ENCODE peak calls at places on chromosomes 13 and 19, in four cellular contexts. One of them, this sample, is unnamed.

GRCh38 chr13:41054919-41055619 is 6.2 kb upstream of the WBP4 start:
- DNase-seq in Panc1: no peak
- DNase-seq in PC-9: no peak
- DNase-seq in lower leg skin: no peak
- DNase-seq in this sample: no peak

GRCh38 chr19:2462635-2463421 is 6.1 kb upstream of the LMNB2 start:
- DNase-seq in Panc1: no peak
- DNase-seq in PC-9: peak
- DNase-seq in lower leg skin: peak
- DNase-seq in this sample: peak

GRCh38 chr19:42255766-42256750 is 1.1 kb upstream of the ERF start:
- DNase-seq in lower leg skin: peak
- DNase-seq in Panc1: no peak
- DNase-seq in PC-9: peak
- DNase-seq in this sample: no peak

GRCh38 chr13:30164141-30164540 is 143.2 kb downstream of the KATNAL1 start:
- DNase-seq in lower leg skin: no peak
- DNase-seq in PC-9: no peak
- DNase-seq in Panc1: no peak
- DNase-seq in this sample: no peak

GRCh38 chr19:15422311-15423075 is 3.7 kb upstream of the AKAP8L start:
- DNase-seq in lower leg skin: no peak
- DNase-seq in PC-9: no peak
- DNase-seq in Panc1: no peak
- DNase-seq in this sample: no peak

GRCh38 chr13:28728642-28729041 is 9.9 kb upstream of the SLC46A3 start:
- DNase-seq in lower leg skin: no peak
- DNase-seq in PC-9: no peak
- DNase-seq in Panc1: no peak
- DNase-seq in this sample: no peak

GRCh38 chr13:99843872-99844271 is 127.7 kb downstream of the ZIC5 start:
- DNase-seq in PC-9: no peak
- DNase-seq in Panc1: no peak
- DNase-seq in lower leg skin: no peak
- DNase-seq in this sample: no peak

GRCh38 chr13:100301418-100301817 is 212.5 kb downstream of the PCCA start:
- DNase-seq in Panc1: no peak
- DNase-seq in PC-9: no peak
- DNase-seq in lower leg skin: no peak
- DNase-seq in this sample: no peak

GRCh38 chr13:112657850-112658445 is 31.9 kb upstream of the ATP11A start:
- DNase-seq in lower leg skin: no peak
- DNase-seq in PC-9: peak
- DNase-seq in Panc1: no peak
- DNase-seq in this sample: no peak

GRCh38 chr19:3656073-3656746 is 29.6 kb upstream of the CACTIN start:
- DNase-seq in PC-9: no peak
- DNase-seq in lower leg skin: no peak
- DNase-seq in Panc1: no peak
- DNase-seq in this sample: no peak

GRCh38 chr13:99087954-99088491 is 110.2 kb upstream of the DOCK9 start:
- DNase-seq in Panc1: no peak
- DNase-seq in PC-9: no peak
- DNase-seq in lower leg skin: no peak
- DNase-seq in this sample: no peak

GRCh38 chr19:35000647-35001501 is 751 bp downstream of the GRAMD1A start:
- DNase-seq in lower leg skin: no peak
- DNase-seq in PC-9: no peak
- DNase-seq in Panc1: no peak
- DNase-seq in this sample: peak

GRCh38 chr19:57850553-57851017 is 926 bp downstream of the ZNF587 start:
- DNase-seq in Panc1: no peak
- DNase-seq in lower leg skin: no peak
- DNase-seq in PC-9: peak
- DNase-seq in this sample: peak

GRCh38 chr19:40089462-40089861 is 1.3 kb downstream of the ZNF780A start:
- DNase-seq in lower leg skin: no peak
- DNase-seq in PC-9: no peak
- DNase-seq in Panc1: no peak
- DNase-seq in this sample: no peak

GRCh38 chr13:25727250-25727649 is 324.6 kb downstream of the SHISA2 start:
- DNase-seq in PC-9: no peak
- DNase-seq in Panc1: no peak
- DNase-seq in lower leg skin: no peak
- DNase-seq in this sample: peak

GRCh38 chr13:95327190-95327589 is 25.9 kb upstream of the ABCC4 start:
- DNase-seq in lower leg skin: no peak
- DNase-seq in PC-9: no peak
- DNase-seq in Panc1: no peak
- DNase-seq in this sample: no peak

GRCh38 chr13:76473552-76474134 is 412.6 kb downstream of the KCTD12 start:
- DNase-seq in Panc1: peak
- DNase-seq in lower leg skin: peak
- DNase-seq in PC-9: peak
- DNase-seq in this sample: peak

GRCh38 chr19:5665781-5666513 is 14.4 kb downstream of the MICOS13 start:
- DNase-seq in lower leg skin: no peak
- DNase-seq in PC-9: no peak
- DNase-seq in Panc1: no peak
- DNase-seq in this sample: no peak

GRCh38 chr19:17841371-17841809 is 6.4 kb downstream of the JAK3 start:
- DNase-seq in PC-9: no peak
- DNase-seq in Panc1: no peak
- DNase-seq in lower leg skin: no peak
- DNase-seq in this sample: no peak

GRCh38 chr13:100124265-100124664 is 35.4 kb downstream of the PCCA start:
- DNase-seq in PC-9: no peak
- DNase-seq in Panc1: no peak
- DNase-seq in lower leg skin: no peak
- DNase-seq in this sample: no peak

GRCh38 chr13:51643114-51643881 is 59.0 kb downstream of the WDFY2 start:
- DNase-seq in Panc1: no peak
- DNase-seq in PC-9: peak
- DNase-seq in lower leg skin: no peak
- DNase-seq in this sample: no peak

DNA sequence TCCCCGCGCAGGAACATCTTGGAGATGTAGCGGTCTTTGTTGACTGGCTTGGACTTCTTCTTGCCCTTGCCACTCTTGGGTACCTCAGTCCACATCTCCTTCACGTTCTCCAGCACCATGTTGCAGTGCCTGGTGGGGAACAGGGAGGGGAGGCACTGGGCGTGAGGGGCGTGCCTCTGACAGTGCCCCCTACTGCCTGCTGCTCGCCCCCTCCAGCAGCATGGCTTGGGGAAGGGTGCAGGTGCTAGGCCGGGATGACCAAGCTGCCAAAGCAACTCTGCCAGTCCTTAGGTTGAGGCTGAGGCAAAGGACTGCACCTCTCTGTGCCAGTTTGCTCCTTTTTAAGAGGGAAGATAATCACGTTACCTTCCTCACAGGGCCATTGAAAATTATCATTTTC is 4.2 kb downstream of the SNRPD2 start:
- DNase-seq in lower leg skin: no peak
- DNase-seq in PC-9: no peak
- DNase-seq in Panc1: no peak
- DNase-seq in this sample: no peak
- TF ChIP-seq CTCF in lower leg skin: no peak
- TF ChIP-seq CTCF in PC-9: no peak
- TF ChIP-seq CTCF in Panc1: no peak
- TF ChIP-seq CTCF in this sample: no peak

DNA sequence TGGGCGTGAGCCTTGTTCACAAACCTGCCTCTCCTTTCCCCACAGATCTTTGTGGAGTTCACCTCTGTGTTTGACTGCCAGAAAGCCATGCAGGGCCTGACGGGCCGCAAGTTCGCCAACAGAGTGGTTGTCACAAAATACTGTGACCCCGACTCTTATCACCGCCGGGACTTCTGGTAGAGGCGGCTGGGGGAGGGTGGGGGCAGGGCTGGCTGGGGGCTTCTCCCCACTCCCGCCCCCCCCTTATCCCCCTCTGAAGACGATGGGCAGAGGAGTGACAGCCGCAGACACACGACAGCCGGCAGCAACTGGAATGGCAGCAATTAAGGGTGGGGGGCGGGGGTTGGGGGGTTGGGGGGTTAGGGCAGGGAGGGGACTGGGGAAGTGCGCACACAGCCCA is 1.1 kb upstream of the EPN1 start:
- DNase-seq in Panc1: no peak
- DNase-seq in lower leg skin: no peak
- DNase-seq in PC-9: no peak
- DNase-seq in this sample: no peak
- H3K4me3 ChIP-seq in Panc1: peak
- H3K4me3 ChIP-seq in lower leg skin: no peak
- H3K4me3 ChIP-seq in PC-9: no peak
- H3K4me3 ChIP-seq in this sample: peak

GRCh38 chr13:44649118-44649455 is 73.0 kb upstream of the TSC22D1 start:
- DNase-seq in PC-9: no peak
- DNase-seq in lower leg skin: no peak
- DNase-seq in Panc1: no peak
- DNase-seq in this sample: no peak
- TF ChIP-seq CTCF in PC-9: no peak
- TF ChIP-seq CTCF in lower leg skin: no peak
- TF ChIP-seq CTCF in Panc1: no peak
- TF ChIP-seq CTCF in this sample: no peak

GRCh38 chr19:38425810-38426466 is at the start of gene RASGRP4:
- DNase-seq in Panc1: no peak
- DNase-seq in lower leg skin: no peak
- DNase-seq in PC-9: no peak
- DNase-seq in this sample: no peak
- H3K4me3 ChIP-seq in Panc1: no peak
- H3K4me3 ChIP-seq in lower leg skin: peak
- H3K4me3 ChIP-seq in PC-9: no peak
- H3K4me3 ChIP-seq in this sample: no peak